ENCODE peak calls at places on chromosome 4, in four cellular contexts. One of them, this sample, is unnamed.

GRCh38 chr4:25677943-25678342 is 22.3 kb downstream of the SLC34A2 start:
- DNase-seq in GM12878: no peak
- DNase-seq in HepG2: no peak
- DNase-seq in K562: no peak
- DNase-seq in this sample: no peak

GRCh38 chr4:78732332-78733104 is 43.6 kb upstream of the BMP2K start:
- DNase-seq in GM12878: no peak
- DNase-seq in HepG2: no peak
- DNase-seq in K562: peak
- DNase-seq in this sample: no peak

GRCh38 chr4:11700751-11701226 is 272.1 kb upstream of the HS3ST1 start:
- DNase-seq in GM12878: no peak
- DNase-seq in HepG2: no peak
- DNase-seq in K562: no peak
- DNase-seq in this sample: no peak

GRCh38 chr4:55312491-55313101 is 33.4 kb upstream of the SRD5A3 start:
- DNase-seq in GM12878: no peak
- DNase-seq in HepG2: peak
- DNase-seq in K562: no peak
- DNase-seq in this sample: peak

GRCh38 chr4:104938624-104939023 is 208.1 kb upstream of the TET2 start:
- DNase-seq in GM12878: no peak
- DNase-seq in HepG2: no peak
- DNase-seq in K562: no peak
- DNase-seq in this sample: no peak

GRCh38 chr4:153541426-153542096 is 75.4 kb downstream of the TMEM131L start:
- DNase-seq in GM12878: no peak
- DNase-seq in HepG2: no peak
- DNase-seq in K562: no peak
- DNase-seq in this sample: no peak

GRCh38 chr4:70915048-70915815 is 13.1 kb downstream of the MOB1B start:
- DNase-seq in GM12878: no peak
- DNase-seq in HepG2: no peak
- DNase-seq in K562: no peak
- DNase-seq in this sample: no peak

GRCh38 chr4:16641971-16642370 is 256.5 kb downstream of the LDB2 start:
- DNase-seq in GM12878: no peak
- DNase-seq in HepG2: no peak
- DNase-seq in K562: no peak
- DNase-seq in this sample: no peak

GRCh38 chr4:149765630-149766029 is 50.0 kb downstream of the IQCM start:
- DNase-seq in GM12878: no peak
- DNase-seq in HepG2: no peak
- DNase-seq in K562: no peak
- DNase-seq in this sample: no peak

GRCh38 chr4:22434895-22435294 is 81.0 kb downstream of the ADGRA3 start:
- DNase-seq in GM12878: no peak
- DNase-seq in HepG2: peak
- DNase-seq in K562: peak
- DNase-seq in this sample: peak

GRCh38 chr4:40492747-40493146 is 136.9 kb downstream of the RBM47 start:
- DNase-seq in GM12878: no peak
- DNase-seq in HepG2: no peak
- DNase-seq in K562: no peak
- DNase-seq in this sample: no peak

GRCh38 chr4:152356428-152357034 is 179.4 kb downstream of the FBXW7 start:
- DNase-seq in GM12878: no peak
- DNase-seq in HepG2: peak
- DNase-seq in K562: no peak
- DNase-seq in this sample: no peak

GRCh38 chr4:156774422-156774821 is 197.2 kb downstream of the PDGFC start:
- DNase-seq in GM12878: no peak
- DNase-seq in HepG2: peak
- DNase-seq in K562: no peak
- DNase-seq in this sample: no peak

GRCh38 chr4:93828332-93828829 is at the start of gene ATOH1:
- DNase-seq in GM12878: no peak
- DNase-seq in HepG2: no peak
- DNase-seq in K562: no peak
- DNase-seq in this sample: peak

GRCh38 chr4:119729815-119730643 is 101.4 kb upstream of the PDE5A start:
- DNase-seq in GM12878: no peak
- DNase-seq in HepG2: peak
- DNase-seq in K562: no peak
- DNase-seq in this sample: peak

GRCh38 chr4:76055005-76055404 is 19.1 kb upstream of the CXCL11 start:
- DNase-seq in GM12878: peak
- DNase-seq in HepG2: no peak
- DNase-seq in K562: no peak
- DNase-seq in this sample: no peak

GRCh38 chr4:144646523-144647094 is 653 bp downstream of the HHIP start:
- DNase-seq in GM12878: no peak
- DNase-seq in HepG2: no peak
- DNase-seq in K562: no peak
- DNase-seq in this sample: peak

GRCh38 chr4:152539556-152540292 is 3.8 kb upstream of the FBXW7 start:
- DNase-seq in GM12878: no peak
- DNase-seq in HepG2: no peak
- DNase-seq in K562: no peak
- DNase-seq in this sample: no peak

GRCh38 chr4:185885075-185885474 is 73.1 kb upstream of the SORBS2 start:
- DNase-seq in GM12878: no peak
- DNase-seq in HepG2: no peak
- DNase-seq in K562: no peak
- DNase-seq in this sample: no peak

GRCh38 chr4:78910612-78911011 is 28.6 kb downstream of the PAQR3 start:
- DNase-seq in GM12878: no peak
- DNase-seq in HepG2: no peak
- DNase-seq in K562: no peak
- DNase-seq in this sample: no peak

GRCh38 chr4:2906218-2906617 is 57.0 kb downstream of the NOP14 start:
- DNase-seq in GM12878: no peak
- DNase-seq in HepG2: no peak
- DNase-seq in K562: no peak
- DNase-seq in this sample: no peak

GRCh38 chr4:107853444-107854325 is 29.0 kb downstream of the SGMS2 start:
- DNase-seq in GM12878: no peak
- DNase-seq in HepG2: no peak
- DNase-seq in K562: no peak
- DNase-seq in this sample: no peak

GRCh38 chr4:76199664-76200211 is 13.9 kb downstream of the SCARB2 start:
- DNase-seq in GM12878: peak
- DNase-seq in HepG2: no peak
- DNase-seq in K562: no peak
- DNase-seq in this sample: no peak

GRCh38 chr4:4614925-4615678 is 73.3 kb upstream of the STX18 start:
- DNase-seq in GM12878: no peak
- DNase-seq in HepG2: no peak
- DNase-seq in K562: no peak
- DNase-seq in this sample: no peak

GRCh38 chr4:139014391-139015268 is 951 bp upstream of the NOCT start:
- DNase-seq in GM12878: peak
- DNase-seq in HepG2: peak
- DNase-seq in K562: no peak
- DNase-seq in this sample: no peak

DNA sequence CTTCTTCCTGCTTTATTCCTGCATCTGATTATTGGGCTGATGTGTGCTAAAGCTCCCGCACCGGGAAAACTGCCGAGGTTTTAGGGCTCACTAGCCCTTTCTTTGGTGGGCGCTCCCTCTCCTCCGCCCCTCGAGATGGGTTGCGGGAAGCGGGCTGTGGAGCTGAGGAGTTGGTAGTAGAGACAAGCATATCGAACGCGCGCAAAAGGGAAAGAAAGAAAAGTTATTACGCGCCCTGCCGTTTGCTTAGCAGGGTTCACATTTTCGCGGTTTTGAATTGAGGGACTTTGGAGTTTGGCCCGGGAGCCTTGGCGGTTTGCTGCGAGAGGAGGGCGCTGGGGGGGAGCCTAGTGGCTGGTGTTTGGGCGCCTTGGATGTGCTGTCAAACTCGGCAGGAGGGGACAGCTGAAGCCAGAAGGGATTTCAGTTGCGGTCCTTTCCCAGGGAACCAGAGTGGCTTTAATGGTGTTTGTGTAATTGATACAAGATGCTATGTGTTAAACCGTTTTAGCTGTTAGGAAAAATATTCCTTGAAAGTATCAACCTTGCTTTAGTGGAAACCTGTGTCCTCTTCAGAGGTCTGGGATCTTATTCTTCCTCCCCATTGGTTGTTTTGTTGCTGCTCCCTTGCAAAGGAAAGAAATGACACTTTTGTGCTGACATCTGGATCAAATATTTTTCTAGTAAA is 1.1 kb downstream of the GAB1 start:
- DNase-seq in GM12878: no peak
- DNase-seq in HepG2: peak
- DNase-seq in K562: no peak
- DNase-seq in this sample: no peak
- TF ChIP-seq TARDBP in GM12878: no peak
- TF ChIP-seq TARDBP in HepG2: peak
- TF ChIP-seq TARDBP in K562: no peak
- TF ChIP-seq TARDBP in this sample: no peak

GRCh38 chr4:177051473-177052060 is 258.1 kb upstream of the NEIL3 start:
- DNase-seq in GM12878: no peak
- DNase-seq in HepG2: peak
- DNase-seq in K562: peak
- DNase-seq in this sample: peak

GRCh38 chr4:177052211-177052725 is 257.4 kb upstream of the NEIL3 start:
- DNase-seq in GM12878: no peak
- DNase-seq in HepG2: no peak
- DNase-seq in K562: no peak
- DNase-seq in this sample: no peak

GRCh38 chr4:177057191-177057590 is 252.5 kb upstream of the NEIL3 start:
- DNase-seq in GM12878: no peak
- DNase-seq in HepG2: no peak
- DNase-seq in K562: no peak
- DNase-seq in this sample: no peak
- TF ChIP-seq TARDBP in GM12878: no peak
- TF ChIP-seq TARDBP in HepG2: no peak
- TF ChIP-seq TARDBP in K562: no peak
- TF ChIP-seq TARDBP in this sample: no peak

GRCh38 chr4:8870647-8871416 is 807 bp downstream of the HMX1 start:
- DNase-seq in GM12878: no peak
- DNase-seq in HepG2: no peak
- DNase-seq in K562: no peak
- DNase-seq in this sample: peak
- TF ChIP-seq TARDBP in GM12878: no peak
- TF ChIP-seq TARDBP in HepG2: no peak
- TF ChIP-seq TARDBP in K562: no peak
- TF ChIP-seq TARDBP in this sample: no peak

GRCh38 chr4:100286601-100287000 is 96.3 kb upstream of the DDIT4L start:
- DNase-seq in GM12878: no peak
- DNase-seq in HepG2: no peak
- DNase-seq in K562: no peak
- DNase-seq in this sample: no peak

GRCh38 chr4:100287569-100287968 is 97.3 kb upstream of the DDIT4L start:
- DNase-seq in GM12878: no peak
- DNase-seq in HepG2: no peak
- DNase-seq in K562: no peak
- DNase-seq in this sample: no peak

GRCh38 chr4:100288167-100288566 is 97.9 kb upstream of the DDIT4L start:
- DNase-seq in GM12878: no peak
- DNase-seq in HepG2: no peak
- DNase-seq in K562: no peak
- DNase-seq in this sample: no peak

GRCh38 chr4:100280807-100281206 is 90.5 kb upstream of the DDIT4L start:
- DNase-seq in GM12878: no peak
- DNase-seq in HepG2: no peak
- DNase-seq in K562: no peak
- DNase-seq in this sample: no peak

GRCh38 chr4:100284302-100284701 is 94.0 kb upstream of the DDIT4L start:
- DNase-seq in GM12878: no peak
- DNase-seq in HepG2: no peak
- DNase-seq in K562: no peak
- DNase-seq in this sample: no peak
- TF ChIP-seq TARDBP in GM12878: no peak
- TF ChIP-seq TARDBP in HepG2: no peak
- TF ChIP-seq TARDBP in K562: no peak
- TF ChIP-seq TARDBP in this sample: no peak

This sample was measured in HEK293T.